ENCODE peak calls at places on chromosomes 13 and 19, in nine cellular contexts. U is astrocyte of the cerebellum; I is NCI-H1105; E is GDM1; O is activated T-cell treated with anti-CD3 and anti-CD28 coated beads, Interleukin-2, amount 50 U/mL, for 1 hour; D is MV-4-11; K is T-helper 9 cell; P is NCI-H1417; N is aorta. L is an unnamed sample.
A peak's percentile ranks its signal among the peaks of the same experiment; 100 is the strongest.

GRCh38 chr13:43884221-43884620 is 4.5 kb downstream of the LACC1 start:
- DNase-seq in E (no peak), P (no peak), U (no peak), O (no peak), I (no peak), K (no peak), N (no peak), D (no peak), L (no peak)

GRCh38 chr19:39684283-39684682 is 20.0 kb upstream of the LGALS14 start:
- DNase-seq in K (no peak), I (no peak), N (no peak), D (no peak), P (no peak), O (no peak), E (no peak), U (no peak), L (no peak)

GRCh38 chr13:112545866-112546265 is 42.1 kb downstream of the TUBGCP3 start:
- DNase-seq in D (no peak), I (no peak), E (no peak), U (peak; percentile 42), P (no peak), O (no peak), N (no peak), K (no peak), L (no peak)

GRCh38 chr19:40733149-40733548 is 16.2 kb downstream of the ITPKC start:
- DNase-seq in I (no peak), D (no peak), E (no peak), O (no peak), K (no peak), U (no peak), P (no peak), N (no peak), L (no peak)

GRCh38 chr19:7874080-7874856 is at the start of gene PRR36:
- DNase-seq in O (no peak), I (peak; percentile 88), N (no peak), U (no peak), E (peak; percentile 20), K (no peak), P (peak; percentile 72), D (no peak), L (peak; percentile 62)

GRCh38 chr19:56125806-56126590 is 4.9 kb upstream of the ZNF787 start:
- DNase-seq in D (no peak), U (no peak), K (no peak), N (no peak), O (no peak), E (no peak), I (no peak), P (no peak), L (no peak)

GRCh38 chr13:103443604-103444003 is 377.4 kb upstream of the SLC10A2 start:
- DNase-seq in O (no peak), U (no peak), D (no peak), K (no peak), I (no peak), E (no peak), P (no peak), N (no peak), L (no peak)

GRCh38 chr19:34996978-34997640 is 3.0 kb upstream of the GRAMD1A start:
- DNase-seq in I (no peak), N (peak; percentile 61), K (no peak), E (peak; percentile 31), D (peak; percentile 36), U (no peak), O (peak; percentile 41), P (no peak), L (no peak)

GRCh38 chr13:113273856-113274590 is 23.0 kb upstream of the LAMP1 start:
- DNase-seq in K (no peak), E (no peak), O (no peak), P (no peak), N (no peak), D (peak; percentile 70), U (no peak), I (no peak), L (no peak)

GRCh38 chr19:49570138-49570856 is 10.1 kb downstream of the NOSIP start:
- DNase-seq in O (peak; percentile 56), I (peak; percentile 78), E (peak; percentile 43), D (peak; percentile 86), U (peak; percentile 87), K (peak; percentile 51), P (peak; percentile 88), N (no peak), L (peak; percentile 89)

GRCh38 chr13:50766043-50766442 is 77.4 kb downstream of the DLEU7 start:
- DNase-seq in E (no peak), U (no peak), I (no peak), K (no peak), P (no peak), O (no peak), D (no peak), N (no peak), L (no peak)

GRCh38 chr19:52734340-52734892 is 428 bp downstream of the ZNF611 start:
- DNase-seq in D (no peak), U (no peak), O (no peak), K (peak; percentile 6), N (peak; percentile 77), P (no peak), E (no peak), I (no peak), L (no peak)

GRCh38 chr19:40143612-40144011 is 47.6 kb upstream of the MAP3K10 start:
- DNase-seq in P (no peak), U (no peak), E (peak; percentile 51), D (peak; percentile 99), N (no peak), I (no peak), K (peak; percentile 4), O (peak; percentile 38), L (no peak)

GRCh38 chr13:50162567-50162966 is 147.3 kb downstream of the KCNRG start:
- DNase-seq in N (no peak), K (no peak), P (no peak), D (no peak), O (no peak), E (no peak), I (no peak), U (no peak), L (no peak)

GRCh38 chr13:114225610-114226009 is 9.1 kb upstream of the CDC16 start:
- DNase-seq in E (no peak), O (peak; percentile 45), I (no peak), D (no peak), P (no peak), U (no peak), K (no peak), N (no peak), L (no peak)

GRCh38 chr19:29393915-29394460 is 131.8 kb upstream of the VSTM2B start:
- DNase-seq in N (no peak), D (no peak), K (no peak), P (peak; percentile 64), E (no peak), U (no peak), I (no peak), O (no peak), L (no peak)

GRCh38 chr19:45424191-45425058 is 708 bp upstream of the ERCC1 start:
- DNase-seq in K (no peak), I (no peak), P (no peak), N (peak; percentile 94), E (peak; percentile 21), U (peak; percentile 49), O (peak; percentile 36), D (peak; percentile 93), L (peak; percentile 70)

GRCh38 chr19:15466851-15467733 is 2.7 kb upstream of the RASAL3 start:
- DNase-seq in P (no peak), I (no peak), K (peak; percentile 16), U (no peak), E (peak; percentile 91), O (peak; percentile 50), D (peak; percentile 52), N (peak; percentile 16), L (no peak)